ENCODE peak calls at places on chromosome 15, in ten cellular contexts. One of them, this sample, is unnamed.

GRCh38 chr15:30953731-30954378 is 37.6 kb downstream of the MTMR10 start:
- DNase-seq in dorsolateral prefrontal cortex: no peak
- DNase-seq in stomach: no peak
- DNase-seq in endodermal cell: no peak
- DNase-seq in astrocyte: peak; percentile 89
- DNase-seq in cardiac muscle cell: peak; percentile 80
- DNase-seq in Peyer's patch: no peak
- DNase-seq in heart left ventricle: peak; percentile 41
- DNase-seq in sigmoid colon: no peak
- DNase-seq in IMR-90: peak; percentile 96
- DNase-seq in this sample: no peak

GRCh38 chr15:51082246-51082645 is 12.5 kb downstream of the TNFAIP8L3 start:
- DNase-seq in Peyer's patch: no peak
- DNase-seq in cardiac muscle cell: no peak
- DNase-seq in heart left ventricle: no peak
- DNase-seq in IMR-90: no peak
- DNase-seq in stomach: no peak
- DNase-seq in astrocyte: no peak
- DNase-seq in endodermal cell: no peak
- DNase-seq in dorsolateral prefrontal cortex: no peak
- DNase-seq in sigmoid colon: no peak
- DNase-seq in this sample: no peak

GRCh38 chr15:55499158-55499557 is 8.9 kb downstream of the DNAAF4 start:
- DNase-seq in IMR-90: no peak
- DNase-seq in sigmoid colon: no peak
- DNase-seq in endodermal cell: no peak
- DNase-seq in Peyer's patch: no peak
- DNase-seq in cardiac muscle cell: no peak
- DNase-seq in astrocyte: no peak
- DNase-seq in stomach: no peak
- DNase-seq in dorsolateral prefrontal cortex: no peak
- DNase-seq in heart left ventricle: no peak
- DNase-seq in this sample: no peak

GRCh38 chr15:68299436-68299835 is 21.9 kb downstream of the FEM1B start:
- DNase-seq in Peyer's patch: no peak
- DNase-seq in heart left ventricle: no peak
- DNase-seq in cardiac muscle cell: no peak
- DNase-seq in dorsolateral prefrontal cortex: no peak
- DNase-seq in stomach: no peak
- DNase-seq in endodermal cell: no peak
- DNase-seq in sigmoid colon: no peak
- DNase-seq in astrocyte: no peak
- DNase-seq in IMR-90: no peak
- DNase-seq in this sample: no peak

GRCh38 chr15:81108427-81108826 is 25.6 kb upstream of the CFAP161 start:
- DNase-seq in stomach: no peak
- DNase-seq in astrocyte: no peak
- DNase-seq in endodermal cell: peak; percentile 64
- DNase-seq in heart left ventricle: no peak
- DNase-seq in IMR-90: no peak
- DNase-seq in dorsolateral prefrontal cortex: no peak
- DNase-seq in cardiac muscle cell: peak; percentile 10
- DNase-seq in Peyer's patch: no peak
- DNase-seq in sigmoid colon: no peak
- DNase-seq in this sample: no peak

GRCh38 chr15:92921215-92922131 is 21.3 kb downstream of the CHD2 start:
- DNase-seq in IMR-90: peak; percentile 73
- DNase-seq in stomach: no peak
- DNase-seq in sigmoid colon: no peak
- DNase-seq in dorsolateral prefrontal cortex: no peak
- DNase-seq in endodermal cell: no peak
- DNase-seq in cardiac muscle cell: no peak
- DNase-seq in heart left ventricle: no peak
- DNase-seq in Peyer's patch: no peak
- DNase-seq in astrocyte: peak; percentile 64
- DNase-seq in this sample: no peak

GRCh38 chr15:85980946-85981345 is 98.7 kb upstream of the AGBL1 start:
- DNase-seq in astrocyte: no peak
- DNase-seq in sigmoid colon: no peak
- DNase-seq in cardiac muscle cell: no peak
- DNase-seq in Peyer's patch: no peak
- DNase-seq in dorsolateral prefrontal cortex: no peak
- DNase-seq in IMR-90: no peak
- DNase-seq in stomach: no peak
- DNase-seq in heart left ventricle: no peak
- DNase-seq in endodermal cell: no peak
- DNase-seq in this sample: no peak

GRCh38 chr15:52796742-52797515 is 6.8 kb upstream of the ONECUT1 start:
- DNase-seq in dorsolateral prefrontal cortex: no peak
- DNase-seq in sigmoid colon: no peak
- DNase-seq in IMR-90: no peak
- DNase-seq in heart left ventricle: no peak
- DNase-seq in astrocyte: no peak
- DNase-seq in Peyer's patch: no peak
- DNase-seq in cardiac muscle cell: no peak
- DNase-seq in stomach: no peak
- DNase-seq in endodermal cell: no peak
- DNase-seq in this sample: no peak

GRCh38 chr15:88124199-88124598 is 132.3 kb downstream of the NTRK3 start:
- DNase-seq in Peyer's patch: no peak
- DNase-seq in endodermal cell: no peak
- DNase-seq in cardiac muscle cell: no peak
- DNase-seq in sigmoid colon: no peak
- DNase-seq in stomach: no peak
- DNase-seq in heart left ventricle: no peak
- DNase-seq in IMR-90: no peak
- DNase-seq in dorsolateral prefrontal cortex: no peak
- DNase-seq in astrocyte: no peak
- DNase-seq in this sample: peak; percentile 13

GRCh38 chr15:66760968-66761722 is 59.1 kb downstream of the SMAD6 start:
- DNase-seq in IMR-90: no peak
- DNase-seq in heart left ventricle: peak; percentile 24
- DNase-seq in sigmoid colon: no peak
- DNase-seq in dorsolateral prefrontal cortex: no peak
- DNase-seq in stomach: no peak
- DNase-seq in astrocyte: no peak
- DNase-seq in cardiac muscle cell: peak; percentile 85
- DNase-seq in Peyer's patch: peak; percentile 54
- DNase-seq in endodermal cell: no peak
- DNase-seq in this sample: no peak

GRCh38 chr15:65204236-65204930 is 6.9 kb downstream of the CILP start:
- DNase-seq in astrocyte: no peak
- DNase-seq in IMR-90: no peak
- DNase-seq in sigmoid colon: peak; percentile 40
- DNase-seq in cardiac muscle cell: no peak
- DNase-seq in endodermal cell: no peak
- DNase-seq in heart left ventricle: no peak
- DNase-seq in dorsolateral prefrontal cortex: no peak
- DNase-seq in stomach: no peak
- DNase-seq in Peyer's patch: no peak
- DNase-seq in this sample: no peak

GRCh38 chr15:66950114-66950513 is 115.3 kb upstream of the SMAD3 start:
- DNase-seq in sigmoid colon: no peak
- DNase-seq in IMR-90: no peak
- DNase-seq in heart left ventricle: no peak
- DNase-seq in Peyer's patch: no peak
- DNase-seq in stomach: no peak
- DNase-seq in cardiac muscle cell: no peak
- DNase-seq in dorsolateral prefrontal cortex: no peak
- DNase-seq in astrocyte: no peak
- DNase-seq in endodermal cell: no peak
- DNase-seq in this sample: no peak

GRCh38 chr15:94670436-94671034 is 439.2 kb downstream of the MCTP2 start:
- DNase-seq in stomach: no peak
- DNase-seq in heart left ventricle: no peak
- DNase-seq in IMR-90: peak; percentile 35
- DNase-seq in sigmoid colon: no peak
- DNase-seq in astrocyte: peak; percentile 13
- DNase-seq in endodermal cell: no peak
- DNase-seq in cardiac muscle cell: peak; percentile 63
- DNase-seq in Peyer's patch: no peak
- DNase-seq in dorsolateral prefrontal cortex: no peak
- DNase-seq in this sample: peak; percentile 28

GRCh38 chr15:77720617-77721016 is 87.9 kb upstream of the LINGO1 start:
- DNase-seq in cardiac muscle cell: no peak
- DNase-seq in stomach: no peak
- DNase-seq in Peyer's patch: no peak
- DNase-seq in heart left ventricle: no peak
- DNase-seq in IMR-90: no peak
- DNase-seq in astrocyte: no peak
- DNase-seq in sigmoid colon: no peak
- DNase-seq in endodermal cell: no peak
- DNase-seq in dorsolateral prefrontal cortex: no peak
- DNase-seq in this sample: no peak
- H3K27me3 ChIP-seq in cardiac muscle cell: no peaks in the 10 kb centered on the region
- H3K27me3 ChIP-seq in stomach: peaks cover 27% of the 10 kb centered on the region
- H3K27me3 ChIP-seq in Peyer's patch: no peaks in the 10 kb centered on the region
- H3K27me3 ChIP-seq in heart left ventricle: peaks cover 4% of the 10 kb centered on the region
- H3K27me3 ChIP-seq in IMR-90: peaks cover 43% of the 10 kb centered on the region
- H3K27me3 ChIP-seq in astrocyte: no peaks in the 10 kb centered on the region
- H3K27me3 ChIP-seq in sigmoid colon: no peaks in the 10 kb centered on the region
- H3K27me3 ChIP-seq in endodermal cell: no peaks in the 10 kb centered on the region
- H3K27me3 ChIP-seq in dorsolateral prefrontal cortex: no peaks in the 10 kb centered on the region
- H3K27me3 ChIP-seq in this sample: peaks cover 6% of the 10 kb centered on the region

GRCh38 chr15:37981781-37982180 is 47.3 kb downstream of the TMCO5A start:
- DNase-seq in sigmoid colon: no peak
- DNase-seq in dorsolateral prefrontal cortex: no peak
- DNase-seq in cardiac muscle cell: peak; percentile 68
- DNase-seq in heart left ventricle: no peak
- DNase-seq in stomach: no peak
- DNase-seq in endodermal cell: no peak
- DNase-seq in Peyer's patch: no peak
- DNase-seq in IMR-90: peak; percentile 55
- DNase-seq in astrocyte: peak; percentile 39
- DNase-seq in this sample: no peak
- TF ChIP-seq CTCF in sigmoid colon: no peak
- TF ChIP-seq CTCF in dorsolateral prefrontal cortex: peak; percentile 34
- TF ChIP-seq CTCF in cardiac muscle cell: peak; percentile 59
- TF ChIP-seq CTCF in heart left ventricle: no peak
- TF ChIP-seq CTCF in stomach: no peak
- TF ChIP-seq CTCF in endodermal cell: peak; percentile 69
- TF ChIP-seq CTCF in Peyer's patch: no peak
- TF ChIP-seq CTCF in IMR-90: peak; percentile 44
- TF ChIP-seq CTCF in astrocyte: peak; percentile 43
- TF ChIP-seq CTCF in this sample: no peak

GRCh38 chr15:40290540-40291087 is 7.8 kb upstream of the ANKRD63 start:
- DNase-seq in IMR-90: no peak
- DNase-seq in Peyer's patch: no peak
- DNase-seq in astrocyte: no peak
- DNase-seq in dorsolateral prefrontal cortex: no peak
- DNase-seq in heart left ventricle: no peak
- DNase-seq in stomach: no peak
- DNase-seq in sigmoid colon: no peak
- DNase-seq in endodermal cell: no peak
- DNase-seq in cardiac muscle cell: no peak
- DNase-seq in this sample: no peak
- H3K27me3 ChIP-seq in IMR-90: peaks cover 66% of the 10 kb centered on the region
- H3K27me3 ChIP-seq in Peyer's patch: no peaks in the 10 kb centered on the region
- H3K27me3 ChIP-seq in astrocyte: peaks cover 14% of the 10 kb centered on the region
- H3K27me3 ChIP-seq in dorsolateral prefrontal cortex: no peaks in the 10 kb centered on the region
- H3K27me3 ChIP-seq in heart left ventricle: no peaks in the 10 kb centered on the region
- H3K27me3 ChIP-seq in stomach: peaks cover 14% of the 10 kb centered on the region
- H3K27me3 ChIP-seq in sigmoid colon: peaks cover 2% of the 10 kb centered on the region
- H3K27me3 ChIP-seq in endodermal cell: peaks cover 100% of the 10 kb centered on the region
- H3K27me3 ChIP-seq in cardiac muscle cell: peaks cover 15% of the 10 kb centered on the region
- H3K27me3 ChIP-seq in this sample: no peaks in the 10 kb centered on the region

GRCh38 chr15:53962646-53963561 is 15.3 kb upstream of the UNC13C start:
- DNase-seq in heart left ventricle: no peak
- DNase-seq in IMR-90: no peak
- DNase-seq in astrocyte: no peak
- DNase-seq in sigmoid colon: no peak
- DNase-seq in endodermal cell: peak; percentile 77
- DNase-seq in cardiac muscle cell: peak; percentile 25
- DNase-seq in dorsolateral prefrontal cortex: no peak
- DNase-seq in stomach: peak; percentile 43
- DNase-seq in Peyer's patch: no peak
- DNase-seq in this sample: peak; percentile 32
- TF ChIP-seq CTCF in heart left ventricle: peak; percentile 22
- TF ChIP-seq CTCF in IMR-90: peak; percentile 34
- TF ChIP-seq CTCF in astrocyte: peak; percentile 52
- TF ChIP-seq CTCF in sigmoid colon: peak; percentile 42
- TF ChIP-seq CTCF in endodermal cell: peak; percentile 86
- TF ChIP-seq CTCF in cardiac muscle cell: peak; percentile 40
- TF ChIP-seq CTCF in dorsolateral prefrontal cortex: peak; percentile 44
- TF ChIP-seq CTCF in stomach: peak; percentile 15
- TF ChIP-seq CTCF in Peyer's patch: peak; percentile 17
- TF ChIP-seq CTCF in this sample: peak; percentile 29

GRCh38 chr15:99863527-99864198 is 130.4 kb upstream of the LYSMD4 start:
- DNase-seq in IMR-90: peak; percentile 10
- DNase-seq in astrocyte: no peak
- DNase-seq in endodermal cell: no peak
- DNase-seq in cardiac muscle cell: no peak
- DNase-seq in sigmoid colon: no peak
- DNase-seq in stomach: no peak
- DNase-seq in dorsolateral prefrontal cortex: no peak
- DNase-seq in heart left ventricle: no peak
- DNase-seq in Peyer's patch: no peak
- DNase-seq in this sample: no peak
- H3K27me3 ChIP-seq in IMR-90: no peaks in the 10 kb centered on the region
- H3K27me3 ChIP-seq in astrocyte: no peaks in the 10 kb centered on the region
- H3K27me3 ChIP-seq in endodermal cell: no peaks in the 10 kb centered on the region
- H3K27me3 ChIP-seq in cardiac muscle cell: no peaks in the 10 kb centered on the region
- H3K27me3 ChIP-seq in sigmoid colon: no peaks in the 10 kb centered on the region
- H3K27me3 ChIP-seq in stomach: no peaks in the 10 kb centered on the region
- H3K27me3 ChIP-seq in dorsolateral prefrontal cortex: no peaks in the 10 kb centered on the region
- H3K27me3 ChIP-seq in heart left ventricle: no peaks in the 10 kb centered on the region
- H3K27me3 ChIP-seq in Peyer's patch: no peaks in the 10 kb centered on the region
- H3K27me3 ChIP-seq in this sample: no peaks in the 10 kb centered on the region